ENCODE peak calls at places on chromosomes 16 and 17, in ten cellular contexts. N is neuronal stem cell; X is lower lobe of right lung; Y is stomach; Z is PC-3; T is SK-N-MC; M is GM06990; R is CD4-positive, alpha-beta memory T cell; K is sigmoid colon; D is OCI-LY7. O is an unnamed sample.

GRCh38 chr16:63617990-63618763 is 1503.7 kb downstream of the CDH11 start:
- DNase-seq in Z (no peak), N (no peak), K (no peak), D (no peak), M (no peak), X (no peak), R (no peak), Y (no peak), T (no peak), O (peak; percentile 41)

GRCh38 chr16:4723071-4723767 is 10.9 kb downstream of the ANKS3 start:
- DNase-seq in Y (no peak), Z (no peak), N (no peak), M (no peak), T (no peak), X (peak; percentile 16), R (no peak), K (no peak), D (no peak), O (no peak)

GRCh38 chr17:49333806-49334205 is 28.2 kb downstream of the ZNF652 start:
- DNase-seq in D (no peak), N (no peak), Y (no peak), K (no peak), X (no peak), R (no peak), Z (no peak), T (no peak), M (no peak), O (no peak)

GRCh38 chr17:77453613-77454559 is 313.1 kb downstream of the SEC14L1 start:
- DNase-seq in D (peak; percentile 86), Y (peak; percentile 85), X (no peak), M (peak; percentile 72), Z (no peak), K (no peak), T (no peak), R (peak; percentile 65), N (no peak), O (no peak)

GRCh38 chr16:86961133-86961720 is 356.0 kb downstream of the C16orf95 start:
- DNase-seq in R (no peak), K (peak; percentile 42), D (no peak), Y (no peak), N (no peak), T (no peak), Z (no peak), X (no peak), M (no peak), O (peak; percentile 32)

GRCh38 chr16:55478827-55479559 is at the start of gene MMP2:
- DNase-seq in Y (peak; percentile 43), D (no peak), M (no peak), T (no peak), R (no peak), X (peak; percentile 66), K (peak; percentile 93), Z (no peak), N (peak; percentile 69), O (no peak)

GRCh38 chr16:17544785-17545184 is 74.0 kb upstream of the XYLT1 start:
- DNase-seq in Y (no peak), T (no peak), N (no peak), K (no peak), R (no peak), Z (no peak), X (no peak), M (no peak), D (peak; percentile 4), O (no peak)

GRCh38 chr16:800834-801488 is 427 bp upstream of the GNG13 start:
- DNase-seq in N (no peak), X (no peak), D (no peak), Y (no peak), K (no peak), R (no peak), T (no peak), Z (no peak), M (no peak), O (no peak)

GRCh38 chr17:80356231-80356856 is 58.6 kb upstream of the ENDOV start:
- DNase-seq in Z (no peak), X (no peak), R (no peak), D (no peak), K (peak; percentile 43), N (no peak), M (no peak), T (no peak), Y (no peak), O (no peak)

GRCh38 chr16:30602595-30603277 is 7.5 kb downstream of the ZNF689 start:
- DNase-seq in Z (no peak), N (no peak), K (no peak), Y (no peak), D (no peak), T (no peak), R (no peak), X (no peak), M (no peak), O (no peak)

GRCh38 chr16:57878586-57878985 is 76.3 kb upstream of the KIFC3 start:
- DNase-seq in R (no peak), K (no peak), Y (no peak), M (no peak), Z (no peak), X (no peak), N (no peak), T (no peak), D (no peak), O (no peak)

GRCh38 chr16:84735846-84736586 is 36.2 kb downstream of the USP10 start:
- DNase-seq in K (no peak), N (no peak), R (peak; percentile 60), D (no peak), T (no peak), Z (peak; percentile 45), X (peak; percentile 55), Y (peak; percentile 68), M (no peak), O (no peak)

GRCh38 chr16:28258571-28258970 is 33.8 kb upstream of the SBK1 start:
- DNase-seq in Z (no peak), K (no peak), M (no peak), N (no peak), X (no peak), D (no peak), R (no peak), Y (peak; percentile 51), T (no peak), O (peak; percentile 64)

GRCh38 chr16:28259091-28259780 is 33.1 kb upstream of the SBK1 start:
- DNase-seq in R (no peak), N (no peak), K (no peak), D (no peak), X (no peak), M (no peak), Z (no peak), Y (no peak), T (no peak), O (no peak)

GRCh38 chr16:28260193-28260592 is 32.1 kb upstream of the SBK1 start:
- DNase-seq in X (no peak), K (no peak), N (no peak), M (no peak), T (no peak), R (no peak), D (no peak), Y (no peak), Z (no peak), O (no peak)

GRCh38 chr16:28261916-28262315 is 30.4 kb upstream of the SBK1 start:
- DNase-seq in N (no peak), R (no peak), Y (no peak), K (no peak), X (no peak), M (no peak), T (no peak), Z (peak; percentile 9), D (no peak), O (no peak)

GRCh38 chr16:28259781-28260150 is 32.6 kb upstream of the SBK1 start:
- DNase-seq in D (no peak), T (no peak), X (no peak), Y (no peak), M (no peak), Z (no peak), K (no peak), N (no peak), R (no peak), O (no peak)
- H3K4me3 ChIP-seq in D (no peak overlapping the region), T (no peak overlapping the region), X (no peak overlapping the region), Y (no peak overlapping the region), M (no peak overlapping the region), Z (no peak overlapping the region), K (no peak overlapping the region), N (no peak overlapping the region), R (no peak overlapping the region), O (no peak overlapping the region)

GRCh38 chr16:50376997-50377396 is 8.2 kb upstream of the BRD7 start:
- DNase-seq in D (no peak), Y (no peak), M (no peak), N (no peak), K (no peak), R (no peak), T (no peak), Z (no peak), X (no peak), O (no peak)
- H3K4me3 ChIP-seq in D (no peak overlapping the region), Y (no peak overlapping the region), M (no peak overlapping the region), N (no peak overlapping the region), K (no peak overlapping the region), R (no peak overlapping the region), T (no peak overlapping the region), Z (no peak overlapping the region), X (no peak overlapping the region), O (no peak overlapping the region)

GRCh38 chr16:61897657-61898056 is 138.6 kb downstream of the CDH8 start:
- DNase-seq in N (no peak), D (peak; percentile 39), T (no peak), X (no peak), Z (no peak), K (no peak), R (no peak), Y (no peak), M (no peak), O (no peak)

GRCh38 chr16:61901689-61902088 is 134.5 kb downstream of the CDH8 start:
- DNase-seq in K (no peak), X (no peak), N (no peak), Y (no peak), D (no peak), Z (peak; percentile 50), R (no peak), M (no peak), T (no peak), O (no peak)

DNA sequence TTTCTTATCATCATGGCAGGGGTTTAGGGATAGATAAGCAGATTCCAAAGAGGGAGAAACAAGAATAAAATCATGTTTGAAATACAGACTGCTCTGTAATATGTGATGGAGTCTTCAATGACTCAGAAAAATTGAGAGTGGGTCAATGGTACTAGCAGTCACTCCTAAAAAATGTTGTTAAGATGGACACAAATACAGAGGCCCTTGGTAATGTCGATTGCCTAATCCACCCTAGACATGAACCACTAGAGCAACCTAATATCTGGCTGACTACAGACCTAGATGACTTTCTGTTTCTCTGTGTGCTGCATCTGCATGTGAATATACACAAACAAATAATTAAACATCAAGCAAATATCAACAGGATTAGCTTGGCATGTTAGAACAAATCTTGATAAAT is 135.8 kb downstream of the CDH8 start:
- DNase-seq in Z (peak; percentile 59), D (no peak), K (no peak), X (no peak), R (no peak), Y (no peak), T (no peak), N (no peak), M (no peak), O (no peak)
- H3K4me3 ChIP-seq in Z (no peak overlapping the region), D (no peak overlapping the region), K (no peak overlapping the region), X (no peak overlapping the region), R (no peak overlapping the region), Y (no peak overlapping the region), T (no peak overlapping the region), N (no peak overlapping the region), M (no peak overlapping the region), O (no peak overlapping the region)

DNA sequence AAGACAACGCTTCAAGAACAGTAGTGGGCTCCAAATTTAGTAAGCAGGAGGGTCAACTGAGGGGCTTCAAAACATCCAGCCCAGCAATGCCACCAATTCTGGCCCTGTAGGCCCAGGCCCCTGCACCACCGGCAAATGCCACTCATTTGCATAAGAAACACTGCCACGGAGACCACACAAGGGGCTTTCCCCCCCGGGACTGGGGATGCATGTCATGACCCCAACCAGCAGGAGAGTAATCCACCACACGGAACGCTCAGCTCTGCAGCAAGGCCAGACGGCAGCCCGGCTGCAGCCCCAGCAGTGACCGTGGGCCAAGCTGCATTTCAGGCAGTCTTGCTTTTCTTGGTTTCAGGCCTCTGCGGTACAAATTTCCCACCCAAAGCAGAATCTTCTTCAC is 14.1 kb downstream of the TMEM11 start:
- DNase-seq in Y (no peak), N (no peak), R (no peak), M (no peak), X (no peak), T (no peak), Z (no peak), K (no peak), D (no peak), O (no peak)
- H3K4me3 ChIP-seq in Y (no peak overlapping the region), N (no peak overlapping the region), R (no peak overlapping the region), M (no peak overlapping the region), X (no peak overlapping the region), T (no peak overlapping the region), Z (no peak overlapping the region), K (no peak overlapping the region), D (no peak overlapping the region), O (no peak overlapping the region)